ENCODE peak calls at places on chromosomes 11 and 22, in seven cellular contexts. One of them, this sample, is unnamed. For H3K9me3, the result is how much of the 10 kb centered on the place peaks cover.

GRCh38 chr11:18064035-18064434 is 18.0 kb upstream of the TPH1 start:
- DNase-seq in cardiac muscle cell: no peak
- DNase-seq in SJSA1: no peak
- DNase-seq in K562: no peak
- DNase-seq in A549: no peak
- DNase-seq in keratinocyte: no peak
- DNase-seq in H9: no peak
- DNase-seq in this sample: no peak

GRCh38 chr11:8671242-8671641 is 11.2 kb downstream of the TRIM66 start:
- DNase-seq in cardiac muscle cell: no peak
- DNase-seq in SJSA1: peak
- DNase-seq in K562: no peak
- DNase-seq in A549: peak
- DNase-seq in keratinocyte: no peak
- DNase-seq in H9: peak
- DNase-seq in this sample: no peak

GRCh38 chr11:45155058-45155551 is 8.7 kb downstream of the PRDM11 start:
- DNase-seq in cardiac muscle cell: no peak
- DNase-seq in SJSA1: no peak
- DNase-seq in K562: no peak
- DNase-seq in A549: no peak
- DNase-seq in keratinocyte: no peak
- DNase-seq in H9: no peak
- DNase-seq in this sample: no peak

GRCh38 chr11:44301856-44302231 is 8.1 kb downstream of the ALX4 start:
- DNase-seq in cardiac muscle cell: no peak
- DNase-seq in SJSA1: peak
- DNase-seq in K562: peak
- DNase-seq in A549: peak
- DNase-seq in keratinocyte: no peak
- DNase-seq in H9: no peak
- DNase-seq in this sample: no peak

GRCh38 chr11:122230387-122230760 is 114.4 kb upstream of the BLID start:
- DNase-seq in cardiac muscle cell: no peak
- DNase-seq in SJSA1: no peak
- DNase-seq in K562: no peak
- DNase-seq in A549: no peak
- DNase-seq in keratinocyte: no peak
- DNase-seq in H9: no peak
- DNase-seq in this sample: no peak

GRCh38 chr11:73659961-73660360 is 13.6 kb downstream of the PLEKHB1 start:
- DNase-seq in cardiac muscle cell: no peak
- DNase-seq in SJSA1: no peak
- DNase-seq in K562: no peak
- DNase-seq in A549: no peak
- DNase-seq in keratinocyte: no peak
- DNase-seq in H9: no peak
- DNase-seq in this sample: no peak

GRCh38 chr11:69071086-69071800 is 22.5 kb downstream of the TPCN2 start:
- DNase-seq in cardiac muscle cell: no peak
- DNase-seq in SJSA1: no peak
- DNase-seq in K562: no peak
- DNase-seq in A549: no peak
- DNase-seq in keratinocyte: no peak
- DNase-seq in H9: no peak
- DNase-seq in this sample: no peak

GRCh38 chr22:38578505-38578904 is 8.5 kb upstream of the DMC1 start:
- DNase-seq in cardiac muscle cell: no peak
- DNase-seq in SJSA1: no peak
- DNase-seq in K562: no peak
- DNase-seq in A549: no peak
- DNase-seq in keratinocyte: no peak
- DNase-seq in H9: no peak
- DNase-seq in this sample: no peak

GRCh38 chr11:6099577-6099976 is 7.9 kb upstream of the OR56B4 start:
- DNase-seq in cardiac muscle cell: no peak
- DNase-seq in SJSA1: no peak
- DNase-seq in K562: no peak
- DNase-seq in A549: no peak
- DNase-seq in keratinocyte: no peak
- DNase-seq in H9: no peak
- DNase-seq in this sample: no peak

GRCh38 chr11:119320593-119321524 is 3.9 kb upstream of the MCAM start:
- DNase-seq in cardiac muscle cell: peak
- DNase-seq in SJSA1: no peak
- DNase-seq in K562: peak
- DNase-seq in A549: peak
- DNase-seq in keratinocyte: no peak
- DNase-seq in H9: peak
- DNase-seq in this sample: no peak

GRCh38 chr11:46212720-46213119 is 64.7 kb upstream of the CREB3L1 start:
- DNase-seq in cardiac muscle cell: no peak
- DNase-seq in SJSA1: no peak
- DNase-seq in K562: no peak
- DNase-seq in A549: no peak
- DNase-seq in keratinocyte: no peak
- DNase-seq in H9: no peak
- DNase-seq in this sample: no peak

GRCh38 chr11:60971520-60971919 is at the start of gene CD6:
- DNase-seq in cardiac muscle cell: no peak
- DNase-seq in SJSA1: no peak
- DNase-seq in K562: no peak
- DNase-seq in A549: no peak
- DNase-seq in keratinocyte: no peak
- DNase-seq in H9: no peak
- DNase-seq in this sample: peak

GRCh38 chr11:782264-783174 is 5.2 kb upstream of the GATD1 start:
- DNase-seq in cardiac muscle cell: no peak
- DNase-seq in SJSA1: no peak
- DNase-seq in K562: no peak
- DNase-seq in A549: no peak
- DNase-seq in keratinocyte: no peak
- DNase-seq in H9: no peak
- DNase-seq in this sample: no peak

GRCh38 chr11:68928481-68928880 is 24.8 kb downstream of the IGHMBP2 start:
- DNase-seq in cardiac muscle cell: no peak
- DNase-seq in SJSA1: no peak
- DNase-seq in K562: no peak
- DNase-seq in A549: no peak
- DNase-seq in keratinocyte: no peak
- DNase-seq in H9: no peak
- DNase-seq in this sample: no peak

GRCh38 chr22:31647516-31647915 is 14.5 kb downstream of the PISD start:
- DNase-seq in cardiac muscle cell: no peak
- DNase-seq in SJSA1: no peak
- DNase-seq in K562: no peak
- DNase-seq in A549: no peak
- DNase-seq in keratinocyte: no peak
- DNase-seq in H9: no peak
- DNase-seq in this sample: no peak

GRCh38 chr11:79139900-79140299 is 300.9 kb downstream of the TENM4 start:
- DNase-seq in cardiac muscle cell: no peak
- DNase-seq in SJSA1: no peak
- DNase-seq in K562: no peak
- DNase-seq in A549: no peak
- DNase-seq in keratinocyte: no peak
- DNase-seq in H9: no peak
- DNase-seq in this sample: no peak

GRCh38 chr11:41400124-41400523 is 59.3 kb downstream of the LRRC4C start:
- DNase-seq in cardiac muscle cell: no peak
- DNase-seq in SJSA1: no peak
- DNase-seq in K562: no peak
- DNase-seq in A549: no peak
- DNase-seq in keratinocyte: no peak
- DNase-seq in H9: no peak
- DNase-seq in this sample: no peak

GRCh38 chr22:24001314-24001713 is 3.9 kb downstream of the GSTT4 start:
- DNase-seq in cardiac muscle cell: no peak
- DNase-seq in SJSA1: no peak
- DNase-seq in K562: no peak
- DNase-seq in A549: no peak
- DNase-seq in keratinocyte: no peak
- DNase-seq in H9: peak
- DNase-seq in this sample: no peak

GRCh38 chr22:45451988-45452387 is 38.5 kb downstream of the RIBC2 start:
- DNase-seq in cardiac muscle cell: no peak
- DNase-seq in SJSA1: no peak
- DNase-seq in K562: no peak
- DNase-seq in A549: no peak
- DNase-seq in keratinocyte: no peak
- DNase-seq in H9: no peak
- DNase-seq in this sample: no peak
- H3K27ac ChIP-seq in cardiac muscle cell: no peak
- H3K27ac ChIP-seq in SJSA1: no peak
- H3K27ac ChIP-seq in K562: no peak
- H3K27ac ChIP-seq in A549: no peak
- H3K27ac ChIP-seq in keratinocyte: no peak
- H3K27ac ChIP-seq in H9: no peak
- H3K27ac ChIP-seq in this sample: no peak

GRCh38 chr22:49593509-49593908 is 234.2 kb downstream of the BRD1 start:
- DNase-seq in cardiac muscle cell: no peak
- DNase-seq in SJSA1: no peak
- DNase-seq in K562: no peak
- DNase-seq in A549: no peak
- DNase-seq in keratinocyte: no peak
- DNase-seq in H9: no peak
- DNase-seq in this sample: no peak
- H3K9me3 ChIP-seq in cardiac muscle cell: under half
- H3K9me3 ChIP-seq in SJSA1: under half
- H3K9me3 ChIP-seq in K562: under half
- H3K9me3 ChIP-seq in A549: under half
- H3K9me3 ChIP-seq in keratinocyte: under half
- H3K9me3 ChIP-seq in H9: under half
- H3K9me3 ChIP-seq in this sample: under half

GRCh38 chr22:50485221-50486131 is 1.2 kb upstream of the MIOX start:
- DNase-seq in cardiac muscle cell: no peak
- DNase-seq in SJSA1: no peak
- DNase-seq in K562: no peak
- DNase-seq in A549: no peak
- DNase-seq in keratinocyte: no peak
- DNase-seq in H9: no peak
- DNase-seq in this sample: peak

GRCh38 chr22:50482107-50483074 is 1.0 kb downstream of the ADM2 start:
- DNase-seq in cardiac muscle cell: no peak
- DNase-seq in SJSA1: no peak
- DNase-seq in K562: no peak
- DNase-seq in A549: no peak
- DNase-seq in keratinocyte: no peak
- DNase-seq in H9: no peak
- DNase-seq in this sample: no peak

GRCh38 chr22:50483556-50483955 is 2.2 kb downstream of the ADM2 start:
- DNase-seq in cardiac muscle cell: no peak
- DNase-seq in SJSA1: no peak
- DNase-seq in K562: no peak
- DNase-seq in A549: no peak
- DNase-seq in keratinocyte: no peak
- DNase-seq in H9: no peak
- DNase-seq in this sample: no peak

GRCh38 chr22:50483106-50483505 is 1.8 kb downstream of the ADM2 start:
- DNase-seq in cardiac muscle cell: no peak
- DNase-seq in SJSA1: no peak
- DNase-seq in K562: no peak
- DNase-seq in A549: no peak
- DNase-seq in keratinocyte: no peak
- DNase-seq in H9: no peak
- DNase-seq in this sample: no peak

GRCh38 chr22:50483977-50484853 is 2.4 kb upstream of the MIOX start:
- DNase-seq in cardiac muscle cell: no peak
- DNase-seq in SJSA1: no peak
- DNase-seq in K562: no peak
- DNase-seq in A549: no peak
- DNase-seq in keratinocyte: no peak
- DNase-seq in H9: no peak
- DNase-seq in this sample: no peak
- H3K27ac ChIP-seq in cardiac muscle cell: no peak
- H3K27ac ChIP-seq in SJSA1: no peak
- H3K27ac ChIP-seq in K562: no peak
- H3K27ac ChIP-seq in A549: no peak
- H3K27ac ChIP-seq in keratinocyte: no peak
- H3K27ac ChIP-seq in H9: no peak
- H3K27ac ChIP-seq in this sample: no peak

GRCh38 chr22:22893077-22893805 is 5.6 kb downstream of the IGLL5 start:
- DNase-seq in cardiac muscle cell: no peak
- DNase-seq in SJSA1: no peak
- DNase-seq in K562: peak
- DNase-seq in A549: no peak
- DNase-seq in keratinocyte: no peak
- DNase-seq in H9: no peak
- DNase-seq in this sample: no peak
- H3K9me3 ChIP-seq in cardiac muscle cell: under half
- H3K9me3 ChIP-seq in SJSA1: under half
- H3K9me3 ChIP-seq in K562: under half
- H3K9me3 ChIP-seq in A549: under half
- H3K9me3 ChIP-seq in keratinocyte: under half
- H3K9me3 ChIP-seq in H9: under half
- H3K9me3 ChIP-seq in this sample: under half

GRCh38 chr11:28104425-28104824 is 3.5 kb downstream of the KIF18A start:
- DNase-seq in cardiac muscle cell: no peak
- DNase-seq in SJSA1: no peak
- DNase-seq in K562: no peak
- DNase-seq in A549: no peak
- DNase-seq in keratinocyte: no peak
- DNase-seq in H9: no peak
- DNase-seq in this sample: no peak

GRCh38 chr11:28107331-28107725 is 628 bp downstream of the KIF18A start:
- DNase-seq in cardiac muscle cell: peak
- DNase-seq in SJSA1: no peak
- DNase-seq in K562: no peak
- DNase-seq in A549: no peak
- DNase-seq in keratinocyte: no peak
- DNase-seq in H9: no peak
- DNase-seq in this sample: peak

GRCh38 chr11:28105869-28106268 is 2.1 kb downstream of the KIF18A start:
- DNase-seq in cardiac muscle cell: no peak
- DNase-seq in SJSA1: no peak
- DNase-seq in K562: no peak
- DNase-seq in A549: peak
- DNase-seq in keratinocyte: no peak
- DNase-seq in H9: no peak
- DNase-seq in this sample: no peak

GRCh38 chr11:28106351-28107043 is 1.5 kb downstream of the KIF18A start:
- DNase-seq in cardiac muscle cell: no peak
- DNase-seq in SJSA1: no peak
- DNase-seq in K562: no peak
- DNase-seq in A549: no peak
- DNase-seq in keratinocyte: no peak
- DNase-seq in H9: no peak
- DNase-seq in this sample: no peak

DNA sequence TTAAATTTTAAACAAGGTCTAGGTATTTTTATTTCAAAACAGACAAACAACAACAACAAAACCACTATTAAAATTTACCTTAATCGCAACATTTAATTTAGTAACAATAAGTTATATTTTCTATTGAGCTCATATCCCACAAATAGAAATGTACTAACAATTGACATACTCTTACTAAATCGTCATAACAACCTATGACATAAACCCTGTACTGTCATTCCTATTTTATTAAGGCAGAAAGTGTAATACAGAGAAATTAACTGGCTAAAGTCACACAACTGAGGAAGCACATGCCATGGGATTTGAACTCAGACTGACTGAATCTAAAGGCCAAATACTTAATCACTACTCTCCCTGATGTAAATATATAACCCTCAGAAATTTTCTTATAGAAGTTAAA is 3.0 kb downstream of the KIF18A start:
- DNase-seq in cardiac muscle cell: no peak
- DNase-seq in SJSA1: no peak
- DNase-seq in K562: no peak
- DNase-seq in A549: no peak
- DNase-seq in keratinocyte: no peak
- DNase-seq in H9: no peak
- DNase-seq in this sample: no peak
- H3K27ac ChIP-seq in cardiac muscle cell: no peak
- H3K27ac ChIP-seq in SJSA1: no peak
- H3K27ac ChIP-seq in K562: peak
- H3K27ac ChIP-seq in A549: peak
- H3K27ac ChIP-seq in keratinocyte: no peak
- H3K27ac ChIP-seq in H9: no peak
- H3K27ac ChIP-seq in this sample: no peak